ENCODE peak calls at places on chromosomes 4 and X, in eight cellular contexts. E is heart right ventricle, W is neuronal stem cell, M is MM.1S, U is tibial artery, P is mesendoderm, Y is hepatocyte, O is stomach. T is an unnamed sample. For H3K4me1, the result is how much of the 10 kb centered on the place peaks cover.

GRCh38 chrX:44975666-44976263 is 102.8 kb downstream of the KDM6A start:
- DNase-seq in E (no peak), W (no peak), M (no peak), U (no peak), P (no peak), Y (no peak), O (no peak), T (no peak)

GRCh38 chr4:181661090-181661489 is 582.1 kb upstream of the TENM3 start:
- DNase-seq in E (no peak), W (no peak), M (no peak), U (no peak), P (no peak), Y (no peak), O (no peak), T (no peak)

GRCh38 chrX:31656013-31656412 is 584.2 kb upstream of the FTHL17 start:
- DNase-seq in E (no peak), W (no peak), M (no peak), U (no peak), P (no peak), Y (no peak), O (no peak), T (no peak)

GRCh38 chrX:38871129-38872029 is 70.1 kb downstream of the MID1IP1 start:
- DNase-seq in E (no peak), W (no peak), M (no peak), U (no peak), P (peak), Y (no peak), O (no peak), T (no peak)

GRCh38 chrX:33379839-33380238 is 168.5 kb upstream of the DMD start:
- DNase-seq in E (no peak), W (no peak), M (no peak), U (no peak), P (no peak), Y (peak), O (no peak), T (no peak)

GRCh38 chr4:13547563-13548041 is 3.3 kb upstream of the NKX3-2 start:
- DNase-seq in E (no peak), W (no peak), M (peak), U (no peak), P (no peak), Y (peak), O (no peak), T (peak)

GRCh38 chr4:111510535-111510934 is 634.7 kb upstream of the FAM241A start:
- DNase-seq in E (no peak), W (no peak), M (no peak), U (no peak), P (no peak), Y (no peak), O (no peak), T (no peak)

GRCh38 chr4:89404530-89404929 is 96.9 kb upstream of the GPRIN3 start:
- DNase-seq in E (no peak), W (no peak), M (no peak), U (no peak), P (no peak), Y (no peak), O (no peak), T (no peak)

GRCh38 chrX:119606508-119607389 is 525 bp upstream of the NKRF start:
- DNase-seq in E (no peak), W (no peak), M (no peak), U (no peak), P (no peak), Y (no peak), O (no peak), T (no peak)

GRCh38 chr4:83552924-83553323 is 17.0 kb downstream of the GPAT3 start:
- DNase-seq in E (no peak), W (no peak), M (peak), U (no peak), P (no peak), Y (no peak), O (no peak), T (no peak)

GRCh38 chrX:129557844-129558243 is 17.8 kb downstream of the OCRL start:
- DNase-seq in E (no peak), W (no peak), M (no peak), U (no peak), P (no peak), Y (no peak), O (no peak), T (no peak)

GRCh38 chrX:139930923-139931645 is 1.8 kb downstream of the ATP11C start:
- DNase-seq in E (no peak), W (no peak), M (peak), U (no peak), P (peak), Y (peak), O (no peak), T (peak)

GRCh38 chrX:38205037-38205436 is 15.6 kb downstream of the SRPX start:
- DNase-seq in E (no peak), W (no peak), M (no peak), U (no peak), P (no peak), Y (no peak), O (no peak), T (no peak)

GRCh38 chr4:82044141-82044993 is 329.4 kb downstream of the HNRNPD start:
- DNase-seq in E (peak), W (peak), M (no peak), U (peak), P (peak), Y (peak), O (peak), T (peak)

GRCh38 chrX:153878969-153879653 is 6.9 kb downstream of the L1CAM start:
- DNase-seq in E (no peak), W (no peak), M (no peak), U (no peak), P (peak), Y (no peak), O (no peak), T (peak)

GRCh38 chrX:153933751-153934472 is 925 bp downstream of the NAA10 start:
- DNase-seq in E (no peak), W (no peak), M (no peak), U (no peak), P (no peak), Y (no peak), O (no peak), T (no peak)

GRCh38 chr4:139558235-139559094 is 2.4 kb upstream of the SETD7 start:
- DNase-seq in E (no peak), W (no peak), M (no peak), U (no peak), P (no peak), Y (no peak), O (no peak), T (no peak)

GRCh38 chr4:139214039-139214534 is 37.1 kb upstream of the ELF2 start:
- DNase-seq in E (peak), W (no peak), M (peak), U (no peak), P (peak), Y (no peak), O (peak), T (peak)

GRCh38 chrX:53318766-53319353 is 37.5 kb upstream of the IQSEC2 start:
- DNase-seq in E (no peak), W (no peak), M (no peak), U (no peak), P (no peak), Y (no peak), O (no peak), T (no peak)

GRCh38 chr4:10747186-10747585 is 62.6 kb upstream of the CLNK start:
- DNase-seq in E (no peak), W (no peak), M (no peak), U (no peak), P (no peak), Y (no peak), O (no peak), T (no peak)
- H3K27ac ChIP-seq in E (peak), W (no peak), M (no peak), U (peak), P (no peak), Y (no peak), O (no peak), T (no peak)

DNA sequence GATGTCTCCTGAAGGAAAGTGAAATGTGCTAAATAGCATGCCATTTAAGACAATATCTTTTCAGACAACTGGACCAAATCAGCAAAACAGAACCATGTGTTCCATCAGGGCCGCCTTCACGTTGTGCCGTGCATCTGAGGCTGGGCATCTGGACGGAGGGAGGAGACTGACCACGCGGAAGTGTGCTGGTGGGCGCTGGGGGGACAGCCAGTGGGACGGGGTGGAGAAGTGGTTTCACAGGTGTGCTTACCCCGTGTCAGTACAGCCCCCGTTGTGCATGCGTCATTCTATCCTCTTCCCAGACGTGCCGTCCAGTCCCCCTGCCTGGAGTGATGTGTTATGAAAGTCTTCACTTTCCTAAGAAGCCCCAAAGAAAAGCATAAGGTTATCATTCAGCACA is 342.2 kb upstream of the FAT1 start:
- DNase-seq in E (no peak), W (no peak), M (no peak), U (no peak), P (no peak), Y (no peak), O (no peak), T (no peak)
- H3K4me3 ChIP-seq in E (no peak), W (no peak), M (no peak), U (no peak), P (no peak), Y (no peak), O (no peak), T (no peak)

GRCh38 chr4:15652191-15652590 is 3.0 kb downstream of the FBXL5 start:
- DNase-seq in E (no peak), W (no peak), M (no peak), U (no peak), P (no peak), Y (no peak), O (no peak), T (no peak)
- H3K4me1 ChIP-seq in E (half or more), W (under half), M (under half), U (half or more), P (under half), Y (under half), O (half or more), T (under half)

GRCh38 chrX:150370589-150371312 is 7.6 kb downstream of the MAMLD1 start:
- DNase-seq in E (no peak), W (no peak), M (no peak), U (no peak), P (no peak), Y (no peak), O (no peak), T (no peak)
- H3K27ac ChIP-seq in E (no peak), W (no peak), M (no peak), U (no peak), P (no peak), Y (no peak), O (no peak), T (no peak)

GRCh38 chrX:11579856-11580595 is 85.7 kb downstream of the ARHGAP6 start:
- DNase-seq in E (no peak), W (no peak), M (no peak), U (no peak), P (no peak), Y (no peak), O (no peak), T (peak)
- H3K4me3 ChIP-seq in E (no peak), W (no peak), M (no peak), U (no peak), P (no peak), Y (no peak), O (no peak), T (no peak)

GRCh38 chr4:159770398-159770797 is 667.5 kb downstream of the RAPGEF2 start:
- DNase-seq in E (no peak), W (no peak), M (no peak), U (no peak), P (no peak), Y (no peak), O (no peak), T (no peak)
- H3K4me1 ChIP-seq in E (under half), W (under half), M (under half), U (under half), P (under half), Y (under half), O (under half), T (under half)

DNA sequence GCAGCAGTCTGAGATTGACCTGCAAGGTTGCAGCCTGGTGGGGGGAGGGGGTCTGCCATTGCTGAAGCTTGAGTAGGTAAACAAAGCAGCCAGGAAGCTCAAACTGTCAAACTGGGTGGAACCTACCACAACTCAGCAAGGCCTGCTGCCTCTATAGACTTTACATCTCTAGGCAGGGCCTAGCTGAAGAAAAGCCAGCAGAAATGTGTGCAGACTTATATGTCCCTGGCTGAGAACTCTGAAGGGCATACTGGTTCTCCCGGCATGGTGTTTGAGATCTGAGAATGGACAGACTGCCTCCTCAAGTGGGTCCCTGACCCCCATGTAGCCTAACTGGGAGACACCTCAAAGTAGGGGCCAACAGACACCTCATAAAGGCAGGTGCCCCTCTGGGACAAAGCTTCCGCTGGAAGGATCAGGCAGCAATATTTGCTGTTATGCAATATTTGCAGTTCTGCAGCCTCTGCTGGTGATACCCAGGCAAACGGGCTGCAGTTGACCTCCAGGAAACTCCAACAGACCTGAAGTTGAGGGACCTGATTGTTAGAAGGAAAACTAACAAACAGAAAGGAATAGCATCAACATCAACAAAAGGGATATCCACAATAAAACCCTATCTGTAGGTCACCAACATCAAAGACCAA is 167.6 kb downstream of the GC start:
- DNase-seq in E (no peak), W (no peak), M (no peak), U (no peak), P (no peak), Y (no peak), O (no peak), T (no peak)
- H3K27ac ChIP-seq in E (no peak), W (no peak), M (no peak), U (no peak), P (no peak), Y (no peak), O (no peak), T (no peak)

DNA sequence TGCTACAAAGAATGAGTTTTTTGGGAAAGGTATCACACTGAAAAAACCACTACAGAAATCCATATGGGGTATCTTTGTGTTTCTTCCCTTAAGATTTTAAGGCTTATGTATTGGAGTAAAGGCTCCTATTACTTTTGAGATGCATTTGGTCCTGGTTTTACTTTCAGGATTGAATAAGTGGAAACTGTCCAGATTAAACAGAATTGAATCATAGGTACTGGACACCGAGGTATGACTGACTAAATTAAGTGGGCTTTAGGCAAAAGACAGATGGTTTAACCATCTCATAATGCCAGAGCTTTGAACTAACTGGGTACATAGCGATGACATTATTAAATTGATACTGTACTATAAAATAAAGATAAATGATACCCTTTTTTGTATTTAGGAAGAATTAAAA is 30.2 kb downstream of the TLR2 start:
- DNase-seq in E (no peak), W (no peak), M (no peak), U (no peak), P (no peak), Y (no peak), O (no peak), T (no peak)
- H3K4me3 ChIP-seq in E (no peak), W (no peak), M (no peak), U (no peak), P (no peak), Y (no peak), O (no peak), T (no peak)

DNA sequence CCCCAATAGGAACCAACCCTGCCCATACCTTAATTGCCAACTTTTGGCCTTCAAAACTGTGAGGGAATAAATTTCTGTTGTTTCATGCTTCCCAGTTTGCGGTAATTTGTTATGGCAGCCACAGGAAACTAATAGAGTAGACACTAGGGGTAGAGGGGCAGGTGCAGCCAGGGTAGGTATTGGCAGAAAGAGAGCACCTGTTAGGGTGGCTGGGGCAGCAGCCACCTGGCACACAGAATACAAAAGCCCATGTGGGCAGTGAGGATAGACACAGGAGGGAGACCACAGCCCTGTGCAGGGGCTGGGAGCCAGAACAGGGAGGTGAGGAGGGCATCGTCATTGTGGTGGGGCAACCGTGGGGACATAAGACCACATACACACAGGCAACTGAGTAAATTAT is 28.2 kb downstream of the IRF2 start:
- DNase-seq in E (no peak), W (no peak), M (peak), U (no peak), P (no peak), Y (no peak), O (no peak), T (no peak)
- H3K4me1 ChIP-seq in E (half or more), W (under half), M (half or more), U (half or more), P (under half), Y (under half), O (half or more), T (under half)

T was measured in SJCRH30.